ENCODE peak calls at places on chromosomes 1 and 21, in ten cellular contexts. I, G, F, K, P, T, H, M, Q and W are unnamed samples.

GRCh38 chr1:76038306-76039004 is 36.1 kb upstream of the ST6GALNAC3 start:
- DNase-seq in Q (peak; percentile 9), T (no peak), H (no peak), M (no peak), I (no peak), G (no peak), P (no peak), F (no peak), K (no peak), W (no peak)

GRCh38 chr1:168696125-168696524 is 32.9 kb downstream of the DPT start:
- DNase-seq in M (no peak), Q (no peak), P (no peak), T (no peak), F (no peak), I (no peak), K (no peak), G (no peak), H (no peak), W (no peak)

GRCh38 chr1:231844986-231845502 is 218.5 kb downstream of the DISC1 start:
- DNase-seq in P (no peak), K (peak; percentile 39), F (no peak), Q (peak; percentile 61), I (no peak), G (no peak), M (no peak), T (no peak), H (no peak), W (no peak)

GRCh38 chr1:201653238-201653637 is 114.3 kb downstream of the NAV1 start:
- DNase-seq in M (no peak), P (no peak), H (no peak), G (no peak), F (no peak), T (no peak), K (no peak), I (no peak), Q (no peak), W (no peak)

GRCh38 chr1:16631248-16632043 is 18.1 kb upstream of the NBPF1 start:
- DNase-seq in T (peak; percentile 58), P (no peak), G (no peak), I (peak; percentile 20), M (no peak), H (no peak), F (peak; percentile 93), Q (no peak), K (no peak), W (no peak)

GRCh38 chr1:236150972-236151371 is 8.6 kb downstream of the GPR137B start:
- DNase-seq in H (no peak), F (no peak), I (no peak), T (no peak), M (no peak), P (no peak), Q (no peak), K (no peak), G (no peak), W (no peak)

GRCh38 chr1:45272943-45273342 is 53.8 kb upstream of the HPDL start:
- DNase-seq in T (no peak), I (no peak), P (no peak), Q (peak; percentile 89), H (no peak), G (peak; percentile 7), K (no peak), F (no peak), M (no peak), W (peak; percentile 78)

GRCh38 chr1:32063261-32063681 is 9.5 kb upstream of the TMEM39B start:
- DNase-seq in I (no peak), K (no peak), G (peak; percentile 52), M (no peak), F (peak; percentile 63), T (peak; percentile 49), Q (peak; percentile 76), P (no peak), H (no peak), W (peak; percentile 52)

GRCh38 chr1:155569988-155570592 is 7.5 kb upstream of the ASH1L start:
- DNase-seq in Q (peak; percentile 91), K (no peak), P (no peak), M (no peak), I (no peak), G (no peak), T (peak; percentile 19), F (no peak), H (no peak), W (no peak)

DNA sequence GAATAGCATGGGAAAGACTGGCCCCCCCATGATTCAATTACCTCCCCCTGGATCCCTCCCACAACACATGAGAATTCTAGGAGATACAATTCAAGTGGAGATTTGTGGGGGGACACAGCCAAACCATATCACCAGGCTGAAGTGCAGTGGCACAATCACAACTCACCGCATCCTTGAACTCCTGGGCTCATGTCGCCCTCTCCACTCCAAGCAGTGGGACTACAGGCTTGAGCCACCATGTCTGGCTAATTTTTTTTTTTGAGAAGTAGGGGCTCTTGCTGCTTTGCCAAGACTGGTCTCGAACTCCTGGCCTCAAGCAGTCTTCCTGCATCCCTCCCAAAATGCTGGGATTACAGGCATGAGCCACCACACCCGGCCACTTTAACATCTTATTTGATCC is 27.0 kb upstream of the ACTL8 start:
- DNase-seq in Q (no peak), I (no peak), K (no peak), H (no peak), T (no peak), F (no peak), G (no peak), M (no peak), P (no peak), W (no peak)
- TF ChIP-seq CTCF in Q (no peak), I (no peak), K (no peak), H (no peak), T (peak; percentile 35), F (no peak), G (no peak), M (no peak), P (no peak), W (no peak)

DNA sequence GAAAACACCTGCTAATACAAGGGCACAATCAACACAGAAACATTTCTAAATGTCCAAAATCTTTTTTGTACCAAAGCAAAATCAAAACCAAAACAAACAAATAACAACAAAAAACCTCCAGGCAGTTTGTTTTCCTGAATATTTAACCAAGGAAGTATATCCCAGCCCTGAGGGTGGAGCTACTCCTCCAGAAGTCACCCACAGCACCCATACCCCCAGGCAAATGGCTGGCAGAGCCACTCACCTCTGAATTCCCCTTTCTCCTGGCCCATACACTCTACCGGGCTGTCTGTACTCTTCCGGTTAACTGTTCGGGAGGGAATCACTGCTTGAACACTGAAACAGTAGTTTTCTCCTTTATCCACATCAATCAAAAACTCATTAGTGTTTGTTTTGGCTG is 9.5 kb downstream of the F3 start:
- DNase-seq in P (no peak), K (no peak), M (no peak), T (no peak), Q (no peak), I (no peak), G (no peak), H (no peak), F (no peak), W (peak; percentile 63)
- TF ChIP-seq CTCF in P (no peak), K (peak; percentile 16), M (no peak), T (peak; percentile 35), Q (no peak), I (no peak), G (no peak), H (no peak), F (no peak), W (no peak)

DNA sequence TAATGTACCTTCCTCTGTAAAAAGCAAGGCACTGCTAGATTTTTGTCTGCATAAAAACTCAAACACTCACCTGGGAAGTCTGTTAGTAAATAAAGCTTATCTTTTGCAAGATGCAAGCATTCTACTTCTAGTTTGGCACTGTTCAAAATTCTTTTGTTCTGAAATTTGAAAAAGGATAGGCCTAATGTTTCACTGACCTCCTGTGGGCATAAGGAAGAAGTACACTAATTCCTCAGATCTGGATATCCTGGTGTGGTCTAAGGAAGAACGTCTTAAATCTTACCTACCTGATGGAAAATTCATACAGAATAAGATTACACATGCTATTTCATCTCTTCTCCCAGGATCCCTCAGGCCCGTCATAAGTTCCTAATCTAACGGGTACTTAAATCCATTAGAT is 93.5 kb upstream of the CAMK1G start:
- DNase-seq in P (no peak), H (no peak), T (peak; percentile 18), K (no peak), F (no peak), G (no peak), I (no peak), M (no peak), Q (peak; percentile 25), W (peak; percentile 63)
- TF ChIP-seq CTCF in P (no peak), H (no peak), T (peak; percentile 79), K (peak; percentile 62), F (no peak), G (no peak), I (no peak), M (peak; percentile 41), Q (peak; percentile 54), W (peak; percentile 71)

GRCh38 chr21:34642211-34643075 is 26.4 kb upstream of the CLIC6 start:
- DNase-seq in H (no peak), I (no peak), F (peak; percentile 52), Q (peak; percentile 18), M (no peak), G (no peak), K (no peak), T (no peak), P (peak; percentile 79), W (peak; percentile 40)

GRCh38 chr21:34640858-34641257 is 25.9 kb upstream of the RCAN1 start:
- DNase-seq in H (no peak), I (no peak), G (peak; percentile 20), M (no peak), P (no peak), Q (peak; percentile 85), K (peak; percentile 39), T (no peak), F (no peak), W (peak; percentile 61)

GRCh38 chr21:34639250-34639649 is 24.3 kb upstream of the RCAN1 start:
- DNase-seq in I (no peak), F (peak; percentile 37), H (no peak), P (no peak), G (no peak), T (no peak), Q (no peak), M (no peak), K (no peak), W (no peak)

GRCh38 chr21:34636961-34637360 is 22.0 kb upstream of the RCAN1 start:
- DNase-seq in T (no peak), P (no peak), Q (no peak), F (peak; percentile 8), H (no peak), K (no peak), I (no peak), M (no peak), G (no peak), W (no peak)

DNA sequence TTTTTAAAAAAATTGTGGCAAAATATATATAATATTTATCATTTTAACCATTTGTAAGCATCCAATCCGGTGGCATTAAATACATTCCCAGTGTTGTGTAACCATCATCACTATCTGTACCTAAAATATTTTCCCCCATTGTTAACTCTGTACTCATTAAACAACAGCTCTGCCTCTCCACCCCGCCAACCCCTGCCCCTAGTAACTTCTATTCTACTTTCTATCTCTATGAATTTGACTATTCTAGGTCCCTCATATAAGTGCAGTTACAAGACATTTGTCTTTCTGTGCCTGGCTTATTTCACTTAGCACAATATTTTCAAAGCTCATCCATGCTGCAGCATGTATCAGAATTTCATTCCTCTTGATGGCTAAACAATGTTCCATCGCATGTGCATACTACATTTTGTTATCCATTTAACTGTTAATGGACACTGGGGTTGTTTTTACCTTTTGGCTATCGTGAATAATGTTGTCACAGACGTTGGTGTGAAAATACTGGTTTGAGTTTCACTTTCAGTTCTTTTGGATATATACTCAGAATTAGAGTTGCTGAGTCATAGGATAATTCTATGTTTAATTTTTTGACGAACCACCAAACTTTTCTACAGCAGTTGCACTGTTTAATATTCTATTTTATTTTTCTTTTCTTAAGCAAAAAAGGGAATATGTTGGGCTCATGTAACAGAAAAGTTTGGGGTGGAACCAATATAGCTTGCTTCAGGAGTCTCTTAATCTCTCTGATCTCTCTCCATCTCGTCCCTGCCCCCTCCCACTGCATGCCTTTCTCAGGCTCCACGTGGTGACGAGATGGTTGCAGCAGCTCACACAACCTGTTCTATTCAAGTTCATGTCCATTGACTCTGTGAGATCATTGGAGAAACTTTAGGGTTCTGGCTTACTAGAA is 25.2 kb upstream of the RCAN1 start:
- DNase-seq in Q (peak; percentile 13), T (no peak), H (no peak), F (peak; percentile 42), G (no peak), P (no peak), I (no peak), M (no peak), K (no peak), W (peak; percentile 13)
- TF ChIP-seq CTCF in Q (no peak), T (no peak), H (no peak), F (no peak), G (no peak), P (no peak), I (no peak), M (no peak), K (no peak), W (no peak)